ENCODE peak calls at places on chromosomes 11 and 22, in seven cellular contexts. J is GM12865; C is adrenal gland; D is K562; S is CD4-positive, CD25-positive, alpha-beta regulatory T cell; A is ovary; Y is fibroblast of the aortic adventitia. P is an unnamed sample.

GRCh38 chr11:59106363-59107336 is at the start of gene FAM111B:
- DNase-seq in Y (peak), D (no peak), A (peak), J (peak), C (peak), S (peak), P (peak)

GRCh38 chr22:31945971-31946680 is 1.8 kb downstream of the YWHAH start:
- DNase-seq in C (no peak), D (no peak), A (no peak), J (no peak), Y (no peak), S (no peak), P (no peak)

GRCh38 chr11:69906453-69906907 is 87.3 kb upstream of the FGF3 start:
- DNase-seq in J (no peak), D (no peak), A (no peak), S (no peak), Y (no peak), C (no peak), P (no peak)

GRCh38 chr11:44711113-44711512 is 15.6 kb upstream of the TSPAN18 start:
- DNase-seq in Y (no peak), D (no peak), J (no peak), S (no peak), A (no peak), C (no peak), P (no peak)

GRCh38 chr22:19787849-19788141 is 27.2 kb downstream of the TBX1 start:
- DNase-seq in J (no peak), A (no peak), C (no peak), S (no peak), D (no peak), Y (no peak), P (no peak)

GRCh38 chr11:124961972-124962609 is 8.1 kb downstream of the CCDC15 start:
- DNase-seq in D (peak), S (peak), Y (peak), C (no peak), J (peak), A (no peak), P (peak)

GRCh38 chr11:72443016-72443415 is 8.7 kb upstream of the CLPB start:
- DNase-seq in J (no peak), A (no peak), S (no peak), D (no peak), Y (peak), C (no peak), P (no peak)

GRCh38 chr11:10272132-10272531 is 21.9 kb downstream of the SBF2 start:
- DNase-seq in D (no peak), S (no peak), J (no peak), Y (no peak), C (no peak), A (no peak), P (no peak)

GRCh38 chr11:9774591-9775392 is 110.9 kb downstream of the SWAP70 start:
- DNase-seq in D (no peak), A (no peak), Y (peak), C (peak), S (no peak), J (no peak), P (no peak)

GRCh38 chr11:19076744-19077589 is 16.4 kb upstream of the MRGPRX2 start:
- DNase-seq in Y (peak), S (peak), D (peak), J (peak), A (peak), C (peak), P (peak)

GRCh38 chr22:17243524-17243923 is 24.3 kb upstream of the ADA2 start:
- DNase-seq in C (no peak), Y (no peak), A (no peak), S (no peak), J (peak), D (no peak), P (no peak)

GRCh38 chr11:88402784-88403183 is 65.2 kb upstream of the CTSC start:
- DNase-seq in J (no peak), Y (no peak), A (no peak), S (no peak), C (no peak), D (no peak), P (no peak)

GRCh38 chr22:44192098-44192810 is 11.5 kb downstream of the PARVG start:
- DNase-seq in J (peak), D (peak), Y (no peak), S (peak), C (no peak), A (no peak), P (peak)

GRCh38 chr11:67439321-67440228 is 2.1 kb upstream of the PTPRCAP start:
- DNase-seq in C (no peak), D (no peak), S (no peak), A (no peak), J (peak), Y (no peak), P (peak)

GRCh38 chr11:64123102-64123434 is 42.8 kb downstream of the MACROD1 start:
- DNase-seq in C (peak), Y (no peak), J (no peak), S (no peak), D (no peak), A (no peak), P (no peak)

GRCh38 chr11:81869337-81870065 is 864.2 kb downstream of the FAM181B start:
- DNase-seq in D (no peak), S (peak), A (no peak), Y (no peak), C (no peak), J (peak), P (peak)

GRCh38 chr11:132943325-132943736 is 589.0 kb downstream of the OPCML start:
- DNase-seq in A (no peak), J (no peak), Y (peak), D (no peak), S (no peak), C (no peak), P (no peak)
- H3K4me3 ChIP-seq in A (no peak), J (no peak), Y (no peak), D (no peak), S (no peak), C (no peak), P (no peak)

GRCh38 chr11:128716231-128716630 is 22.4 kb downstream of the FLI1 start:
- DNase-seq in Y (no peak), A (no peak), S (no peak), C (no peak), J (no peak), D (no peak), P (peak)

GRCh38 chr11:128716661-128717210 is 22.9 kb downstream of the FLI1 start:
- DNase-seq in J (peak), D (no peak), S (peak), C (no peak), A (no peak), Y (peak), P (peak)

GRCh38 chr11:128714881-128715280 is 21.0 kb downstream of the FLI1 start:
- DNase-seq in S (no peak), J (no peak), D (no peak), A (no peak), Y (peak), C (no peak), P (no peak)

GRCh38 chr11:128714121-128714520 is 20.2 kb downstream of the FLI1 start:
- DNase-seq in D (no peak), J (no peak), Y (no peak), C (no peak), S (no peak), A (no peak), P (peak)

DNA sequence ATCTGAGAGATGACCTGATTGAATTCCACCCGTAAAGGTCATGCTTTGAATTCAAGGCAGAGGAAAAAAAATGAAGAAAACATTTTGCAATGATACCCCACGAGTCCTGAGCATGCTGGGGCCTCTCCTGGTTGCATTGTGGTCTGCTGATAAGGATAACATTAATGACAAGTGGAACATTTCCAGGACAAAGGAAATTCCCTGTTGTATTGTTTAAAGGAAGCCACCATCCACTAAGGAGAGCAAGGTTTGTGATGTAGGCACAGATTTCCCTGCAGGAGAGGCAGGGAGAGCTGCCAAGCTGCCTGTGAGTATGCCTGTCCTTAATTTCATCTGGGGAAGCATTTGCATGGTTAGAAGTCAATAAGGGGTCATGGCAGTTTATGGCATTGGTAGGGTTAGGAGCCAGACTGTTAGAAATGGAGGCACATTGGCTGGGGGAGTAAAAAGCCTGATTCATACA is 21.9 kb downstream of the FLI1 start:
- DNase-seq in S (no peak), D (no peak), J (no peak), C (no peak), Y (peak), A (no peak), P (no peak)
- H3K4me3 ChIP-seq in S (peak), D (no peak), J (peak), C (no peak), Y (no peak), A (no peak), P (peak)

GRCh38 chr11:75525433-75526191 is at the start of gene GDPD5:
- DNase-seq in J (peak), D (peak), S (peak), Y (peak), A (peak), C (peak), P (peak)
- H3K4me3 ChIP-seq in J (peak), D (peak), S (peak), Y (peak), A (peak), C (no peak), P (peak)

GRCh38 chr11:95975343-95975742 is 51.4 kb upstream of the MTMR2 start:
- DNase-seq in D (no peak), Y (no peak), C (no peak), A (no peak), S (no peak), J (no peak), P (no peak)
- H3K4me3 ChIP-seq in D (no peak), Y (no peak), C (no peak), A (no peak), S (no peak), J (no peak), P (no peak)

DNA sequence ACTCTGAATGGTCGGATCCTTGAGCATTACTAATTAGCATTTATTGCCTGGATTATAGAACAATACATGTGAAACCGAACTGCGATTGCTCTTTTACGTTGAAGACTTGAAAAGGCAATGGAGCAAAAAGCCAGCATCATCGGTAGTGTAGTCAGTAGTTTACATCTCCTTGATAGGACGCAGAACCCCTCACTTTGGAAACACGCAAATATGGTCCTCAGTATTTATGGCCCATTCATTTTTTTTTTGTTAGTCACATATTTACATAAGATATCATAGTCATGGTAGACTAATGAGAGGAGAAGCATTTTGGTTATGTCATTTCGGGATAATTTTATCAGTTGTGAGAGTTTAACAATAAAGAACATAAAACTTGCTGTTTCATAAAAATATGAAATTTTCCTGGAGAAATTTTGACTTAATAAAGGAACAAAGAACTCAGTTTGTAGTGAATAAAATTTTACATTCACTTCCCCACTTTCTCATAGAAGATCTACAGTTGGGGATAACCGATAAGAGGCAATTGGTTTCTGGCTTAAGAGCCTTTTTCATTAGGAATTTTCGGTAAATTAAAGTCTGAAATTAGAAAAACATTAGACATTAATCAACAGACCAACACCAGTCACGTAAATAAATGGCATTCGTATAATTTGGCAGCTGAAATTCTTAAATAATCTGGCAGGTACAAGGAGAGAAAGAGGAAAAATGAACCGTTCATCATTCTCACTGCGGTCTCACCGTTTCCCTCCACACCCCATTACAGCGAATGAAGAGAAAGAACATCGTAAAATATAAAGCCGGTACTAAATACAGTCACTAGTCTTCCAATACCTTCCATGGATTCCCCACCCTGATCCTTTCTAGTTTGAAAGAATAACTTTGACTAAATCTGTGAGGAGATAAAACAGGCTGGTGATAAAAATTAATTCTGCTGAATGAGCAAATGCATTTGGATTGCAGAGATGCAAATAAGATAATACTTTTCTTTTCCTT is 19.8 kb downstream of the BLID start:
- DNase-seq in D (no peak), J (no peak), S (no peak), C (no peak), A (no peak), Y (peak), P (no peak)
- H3K4me3 ChIP-seq in D (no peak), J (no peak), S (no peak), C (no peak), A (peak), Y (peak), P (no peak)

GRCh38 chr11:87039371-87039770 is 1.6 kb downstream of the TMEM135 start:
- DNase-seq in C (no peak), J (no peak), S (no peak), D (no peak), A (peak), Y (peak), P (no peak)
- H3K4me3 ChIP-seq in C (no peak), J (peak), S (peak), D (peak), A (no peak), Y (peak), P (no peak)

GRCh38 chr11:108534274-108534882 is 36.2 kb upstream of the POGLUT3 start:
- DNase-seq in S (no peak), D (no peak), Y (no peak), A (no peak), J (no peak), C (no peak), P (no peak)

GRCh38 chr11:108535384-108535955 is 37.3 kb upstream of the POGLUT3 start:
- DNase-seq in J (no peak), A (no peak), C (no peak), D (no peak), S (no peak), Y (no peak), P (no peak)

GRCh38 chr11:108536783-108537182 is 38.6 kb upstream of the POGLUT3 start:
- DNase-seq in C (no peak), Y (no peak), J (no peak), D (no peak), A (no peak), S (no peak), P (no peak)

GRCh38 chr11:108538502-108538901 is 40.3 kb upstream of the POGLUT3 start:
- DNase-seq in J (no peak), D (no peak), S (no peak), A (no peak), C (no peak), Y (no peak), P (no peak)

DNA sequence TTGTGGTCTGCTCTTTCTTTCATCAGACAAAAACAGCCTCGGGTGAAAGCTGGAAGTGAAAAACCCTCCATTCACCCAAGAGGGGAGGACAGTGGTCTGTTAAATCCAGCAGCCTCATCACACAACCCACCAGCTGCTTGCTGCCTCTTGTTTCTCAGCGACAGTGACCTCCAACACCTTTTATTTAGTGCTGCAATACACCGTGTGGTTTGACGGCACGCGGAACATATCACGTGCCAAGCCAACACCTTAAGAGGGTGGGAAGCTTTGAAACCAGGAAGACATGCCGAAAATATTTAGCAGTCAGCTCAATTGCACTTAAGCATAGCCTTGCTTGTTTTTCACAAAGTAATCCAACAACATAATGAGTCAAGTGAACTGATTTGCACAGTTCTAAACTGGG is 39.8 kb upstream of the POGLUT3 start:
- DNase-seq in Y (no peak), A (no peak), S (no peak), D (no peak), J (no peak), C (no peak), P (peak)
- H3K4me3 ChIP-seq in Y (no peak), A (no peak), S (no peak), D (no peak), J (no peak), C (no peak), P (peak)

DNA sequence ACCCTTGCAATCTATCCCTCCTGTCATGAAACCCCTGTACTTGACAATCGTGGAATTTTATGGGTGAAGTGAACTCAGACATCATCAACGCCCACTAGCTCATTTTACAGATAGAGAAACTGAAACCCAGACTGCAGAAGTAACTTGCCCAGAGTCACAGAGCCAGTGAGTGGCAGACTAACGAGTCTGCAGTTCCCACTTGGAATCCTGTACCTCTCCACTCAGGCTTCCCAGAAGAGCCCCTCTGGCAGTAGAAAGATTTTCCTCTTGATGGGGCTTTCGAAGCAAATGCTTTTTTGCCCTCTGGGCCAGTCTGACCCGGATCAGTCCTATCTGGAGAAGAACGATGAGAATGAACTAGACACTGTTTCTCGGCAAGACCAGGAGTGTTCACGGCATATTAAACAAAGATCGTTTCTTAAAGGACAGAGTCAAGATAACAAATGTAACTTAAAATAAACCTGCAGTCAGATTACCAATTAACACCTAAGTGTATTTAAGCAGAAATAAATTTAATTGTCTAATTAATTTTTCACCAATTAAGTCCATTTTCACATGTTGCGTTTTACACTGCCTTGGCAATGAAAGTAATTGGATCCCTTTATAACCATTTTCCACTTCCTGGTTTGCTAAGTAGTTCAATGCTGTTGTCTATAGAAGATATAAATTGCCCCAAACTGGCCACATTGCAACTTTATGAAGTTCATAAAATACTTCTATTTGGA is 61.3 kb upstream of the CREB3L1 start:
- DNase-seq in A (no peak), S (no peak), Y (peak), C (peak), D (no peak), J (peak), P (no peak)
- H3K4me3 ChIP-seq in A (no peak), S (no peak), Y (peak), C (no peak), D (peak), J (peak), P (no peak)

DNA sequence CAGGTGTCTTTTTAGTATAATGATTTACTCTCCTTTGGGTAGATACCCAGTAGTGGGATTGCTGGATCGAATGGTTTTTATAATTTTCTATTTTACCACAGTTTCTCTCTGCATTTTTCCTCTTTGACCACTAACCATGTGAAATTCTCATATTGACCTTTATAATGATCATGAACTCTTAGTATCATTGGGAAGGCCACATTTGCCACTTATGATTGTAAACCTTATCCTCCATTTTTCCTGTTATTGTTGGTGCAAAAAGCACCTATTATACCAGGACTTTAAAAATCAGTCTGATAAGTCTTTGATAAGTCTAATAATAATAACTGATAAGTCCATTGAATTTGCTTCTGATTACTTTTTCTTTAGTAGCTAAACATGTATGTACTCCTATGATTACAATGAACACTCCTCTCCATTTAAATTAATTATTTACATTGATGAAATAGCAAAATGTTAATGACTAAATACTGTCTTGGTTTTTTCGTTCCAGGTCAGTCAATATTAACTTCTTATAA is 9.6 kb downstream of the NEAT1 start:
- DNase-seq in J (no peak), Y (peak), A (no peak), D (no peak), S (no peak), C (no peak), P (no peak)
- H3K4me3 ChIP-seq in J (no peak), Y (peak), A (no peak), D (no peak), S (peak), C (no peak), P (no peak)